ENCODE peak calls at places on chromosomes 16 and 17, in six cellular contexts. K is T follicular helper cell; S is stimulated activated effector memory CD8-positive, alpha-beta T cell treated with anti-CD3 and anti-CD28 coated beads, Interleukin-12 subunit alpha, Interleukin-12 subunit beta, amount 100 ng/mL, for 72 hours; A is ovary; U is choroid plexus epithelial cell; O is fibroblast of mammary gland. X is an unnamed sample.

GRCh38 chr17:2405247-2405926 is 4.5 kb upstream of the MNT start:
- DNase-seq in K (no peak), S (no peak), A (no peak), U (peak), O (peak), X (peak)

GRCh38 chr16:88437367-88437964 is 15.6 kb upstream of the ZFPM1 start:
- DNase-seq in K (peak), S (peak), A (peak), U (no peak), O (peak), X (peak)

GRCh38 chr16:17983114-17983513 is 353.4 kb downstream of the NPIPA8 start:
- DNase-seq in K (no peak), S (no peak), A (no peak), U (no peak), O (no peak), X (no peak)

GRCh38 chr16:86572616-86573015 is 5.7 kb upstream of the FOXL1 start:
- DNase-seq in K (no peak), S (no peak), A (no peak), U (no peak), O (no peak), X (no peak)

GRCh38 chr17:69246726-69247375 is 18.2 kb upstream of the ABCA10 start:
- DNase-seq in K (no peak), S (no peak), A (no peak), U (peak), O (peak), X (no peak)

GRCh38 chr16:23171234-23171948 is 11.2 kb upstream of the SCNN1G start:
- DNase-seq in K (no peak), S (no peak), A (no peak), U (no peak), O (peak), X (no peak)

GRCh38 chr16:50696575-50697420 is 3.4 kb downstream of the NOD2 start:
- DNase-seq in K (peak), S (peak), A (peak), U (peak), O (peak), X (peak)

GRCh38 chr17:79243996-79244395 is 169.4 kb downstream of the ENGASE start:
- DNase-seq in K (no peak), S (no peak), A (no peak), U (no peak), O (no peak), X (no peak)

GRCh38 chr17:57988301-57989010 is 402 bp upstream of the VEZF1 start:
- DNase-seq in K (peak), S (peak), A (peak), U (peak), O (peak), X (peak)

GRCh38 chr16:89971495-89972243 is 23.1 kb downstream of the DEF8 start:
- DNase-seq in K (no peak), S (peak), A (no peak), U (no peak), O (peak), X (peak)

GRCh38 chr16:61261315-61261714 is 774.9 kb downstream of the CDH8 start:
- DNase-seq in K (no peak), S (no peak), A (no peak), U (no peak), O (no peak), X (no peak)

GRCh38 chr16:68444058-68444657 is 4.2 kb downstream of the SMPD3 start:
- DNase-seq in K (no peak), S (no peak), A (peak), U (peak), O (peak), X (peak)

GRCh38 chr17:29145289-29146058 is 34.7 kb downstream of the MYO18A start:
- DNase-seq in K (peak), S (peak), A (peak), U (peak), O (peak), X (peak)

GRCh38 chr16:48317614-48318013 is 67.6 kb downstream of the SIAH1 start:
- DNase-seq in K (no peak), S (peak), A (no peak), U (peak), O (peak), X (no peak)

GRCh38 chr17:81552244-81553017 is at the start of gene FAAP100:
- DNase-seq in K (peak), S (peak), A (peak), U (peak), O (peak), X (peak)

GRCh38 chr17:60090412-60090811 is 11.7 kb upstream of the HEATR6 start:
- DNase-seq in K (no peak), S (peak), A (no peak), U (no peak), O (no peak), X (no peak)

GRCh38 chr16:89523680-89524344 is 15.6 kb downstream of the SPG7 start:
- DNase-seq in K (no peak), S (no peak), A (no peak), U (no peak), O (no peak), X (no peak)

GRCh38 chr17:66191607-66192377 is at the start of gene CEP112:
- DNase-seq in K (peak), S (peak), A (peak), U (peak), O (peak), X (peak)

GRCh38 chr17:40344321-40345160 is 20.0 kb downstream of the GJD3 start:
- DNase-seq in K (no peak), S (no peak), A (peak), U (no peak), O (no peak), X (no peak)

GRCh38 chr16:4517812-4518211 is 20.8 kb downstream of the CDIP1 start:
- DNase-seq in K (no peak), S (no peak), A (no peak), U (peak), O (peak), X (no peak)

X was measured in testis.